ENCODE peak calls at places on chromosomes 3 and 15, in eight cellular contexts. V is aorta; S is naive thymus-derived CD4-positive, alpha-beta T cell; I is fibroblast of lung; F is A549; D is heart right ventricle; R is K562; G is IMR-90. L is an unnamed sample.

GRCh38 chr3:194971965-194972364 is 286.3 kb downstream of the FAM43A start:
- DNase-seq in V (no peak), D (no peak), G (no peak), F (no peak), R (no peak), S (no peak), I (no peak), L (no peak)

GRCh38 chr3:127074900-127075360 is 92.0 kb downstream of the PLXNA1 start:
- DNase-seq in G (peak; percentile 48), S (no peak), R (no peak), F (no peak), D (no peak), I (peak; percentile 85), V (peak; percentile 82), L (no peak)

GRCh38 chr15:70923311-70924080 is 30.9 kb downstream of the LRRC49 start:
- DNase-seq in G (peak; percentile 19), D (no peak), R (no peak), V (no peak), S (no peak), I (no peak), F (no peak), L (no peak)

GRCh38 chr15:90583471-90584252 is 53.9 kb downstream of the CRTC3 start:
- DNase-seq in R (no peak), I (no peak), F (no peak), G (no peak), D (no peak), S (no peak), V (no peak), L (no peak)

GRCh38 chr3:5841609-5842008 is 654.1 kb downstream of the EDEM1 start:
- DNase-seq in F (no peak), V (no peak), I (no peak), S (no peak), G (no peak), D (no peak), R (no peak), L (no peak)

GRCh38 chr3:171873561-171873960 is 30.4 kb downstream of the TMEM212 start:
- DNase-seq in S (no peak), D (no peak), V (no peak), F (peak; percentile 25), I (peak; percentile 78), G (peak; percentile 70), R (no peak), L (no peak)

GRCh38 chr15:63436872-63437375 is 55.3 kb upstream of the CA12 start:
- DNase-seq in S (peak; percentile 65), R (peak; percentile 82), I (peak; percentile 79), D (peak; percentile 86), G (peak; percentile 84), F (peak; percentile 35), V (peak; percentile 91), L (peak; percentile 55)

GRCh38 chr3:72997421-72997961 is 880 bp downstream of the PPP4R2 start:
- DNase-seq in I (peak; percentile 60), V (no peak), D (peak; percentile 49), R (no peak), F (peak; percentile 67), S (peak; percentile 9), G (peak; percentile 64), L (no peak)

GRCh38 chr15:41561104-41561776 is 2.2 kb downstream of the TYRO3 start:
- DNase-seq in D (no peak), S (no peak), F (no peak), G (no peak), I (no peak), R (no peak), V (no peak), L (no peak)

GRCh38 chr3:48685603-48686511 is at the start of gene NCKIPSD:
- DNase-seq in R (peak; percentile 91), I (peak; percentile 71), V (peak; percentile 98), S (peak; percentile 92), D (peak; percentile 87), F (peak; percentile 69), G (peak; percentile 69), L (no peak)

GRCh38 chr15:68431037-68431791 is 749 bp downstream of the ITGA11 start:
- DNase-seq in F (no peak), G (no peak), V (peak; percentile 92), I (no peak), R (no peak), D (peak; percentile 47), S (no peak), L (no peak)

GRCh38 chr3:89246326-89246725 is 138.9 kb downstream of the EPHA3 start:
- DNase-seq in R (no peak), V (no peak), G (no peak), D (no peak), S (no peak), F (no peak), I (no peak), L (no peak)

GRCh38 chr15:29067949-29068348 is 182.2 kb downstream of the APBA2 start:
- DNase-seq in F (no peak), D (no peak), S (no peak), V (no peak), I (no peak), G (no peak), R (peak; percentile 35), L (no peak)

DNA sequence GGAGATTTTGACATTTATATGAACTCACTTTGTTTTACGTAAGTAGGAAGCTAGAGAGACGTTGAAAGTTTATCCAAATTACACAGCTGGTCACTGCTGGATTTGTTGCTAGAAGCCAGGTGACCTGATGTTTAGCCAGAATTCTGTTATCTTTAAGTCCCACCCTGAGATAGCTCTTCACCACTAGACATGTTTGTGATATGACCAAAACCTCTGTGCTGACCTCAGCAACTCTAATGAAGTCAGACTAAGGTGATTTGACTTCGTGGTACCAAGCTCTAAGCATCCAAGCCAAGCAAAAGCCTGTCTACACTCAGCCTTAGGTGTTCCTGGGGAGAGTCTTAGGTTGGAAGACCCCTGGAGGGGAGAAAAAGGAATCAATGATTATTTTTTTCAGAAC is 102.4 kb downstream of the ARRDC4 start:
- DNase-seq in R (no peak), V (no peak), I (no peak), F (no peak), G (no peak), S (no peak), D (no peak), L (no peak)
- H3K27ac ChIP-seq in R (no peak overlapping the region), V (no peak overlapping the region), I (no peak overlapping the region), F (no peak overlapping the region), G (no peak overlapping the region), S (no peak overlapping the region), D (no peak overlapping the region), L (no peak overlapping the region)

DNA sequence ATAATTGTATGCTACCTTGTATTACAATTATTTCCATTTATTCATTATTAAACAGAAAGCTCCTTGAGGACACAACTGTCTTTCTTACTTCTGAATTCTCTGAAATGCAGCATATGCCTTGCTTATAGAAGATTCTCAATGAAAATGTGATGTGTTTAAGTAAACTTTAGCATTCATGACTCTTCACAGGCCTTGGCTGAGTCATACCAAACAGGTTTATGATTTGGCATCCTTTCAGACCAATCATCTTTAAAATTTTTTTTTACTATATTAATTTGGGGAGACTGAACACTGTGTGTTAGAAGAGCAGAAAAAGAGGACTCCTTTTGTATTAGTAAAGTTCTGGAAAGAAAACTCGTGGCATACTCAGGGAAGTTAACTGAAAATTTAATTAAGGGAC is 6.4 kb upstream of the GALK2 start:
- DNase-seq in S (no peak), I (no peak), D (no peak), G (peak; percentile 53), V (no peak), R (no peak), F (no peak), L (no peak)
- H3K27ac ChIP-seq in S (no peak overlapping the region), I (no peak overlapping the region), D (no peak overlapping the region), G (no peak overlapping the region), V (no peak overlapping the region), R (no peak overlapping the region), F (no peak overlapping the region), L (no peak overlapping the region)

DNA sequence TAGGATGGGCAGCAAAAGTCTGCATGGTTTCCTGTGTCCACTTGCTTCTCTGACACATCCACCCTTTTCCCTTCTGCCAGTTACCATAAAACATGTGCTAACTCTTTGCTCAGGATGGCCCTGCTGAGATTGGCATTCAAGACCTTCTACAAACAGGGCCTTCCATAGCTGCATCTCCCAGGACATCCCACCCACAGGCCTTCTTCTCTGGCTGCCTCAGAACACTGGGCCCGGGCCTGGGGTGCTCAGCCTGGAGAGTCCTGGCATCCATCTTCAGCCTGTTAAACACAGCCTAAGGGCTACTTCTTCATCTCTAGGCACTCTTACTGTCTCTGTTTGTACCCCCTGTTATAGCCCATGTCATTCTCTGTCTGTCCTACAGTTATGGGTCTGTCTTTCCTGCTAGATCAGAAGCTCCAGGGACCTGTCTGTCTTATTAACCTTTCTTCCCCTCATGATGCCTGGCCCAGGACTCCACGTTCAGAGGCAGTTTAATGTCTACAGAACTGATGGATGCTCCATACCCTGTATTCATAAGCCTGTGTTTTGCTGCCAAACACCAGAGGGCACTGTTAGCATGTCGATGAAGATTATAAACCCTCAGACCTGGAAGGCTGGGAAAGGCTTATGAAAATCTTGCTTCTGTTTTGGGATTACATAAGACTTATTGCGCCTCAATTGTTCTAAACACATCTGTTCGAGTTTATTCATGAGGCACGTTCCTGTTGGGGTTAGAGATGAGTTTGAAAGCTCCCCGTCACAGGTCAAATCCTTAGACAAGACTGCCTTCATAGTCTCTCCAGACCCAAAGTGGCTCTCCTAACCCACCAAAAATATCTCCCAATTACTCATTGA is 16.5 kb downstream of the SEMA3G start:
- DNase-seq in F (peak; percentile 45), S (no peak), G (peak; percentile 83), D (peak; percentile 81), I (peak; percentile 66), R (no peak), V (no peak), L (peak; percentile 71)
- H3K27ac ChIP-seq in F (no peak overlapping the region), S (no peak overlapping the region), G (no peak overlapping the region), D (peak overlapping the region; percentile 86), I (no peak overlapping the region), R (no peak overlapping the region), V (no peak overlapping the region), L (no peak overlapping the region)

GRCh38 chr3:51964521-51964920 is 2.7 kb downstream of the PCBP4 start:
- DNase-seq in S (no peak), R (no peak), D (no peak), F (no peak), V (no peak), G (no peak), I (no peak), L (no peak)

GRCh38 chr3:51962854-51963530 is 4.3 kb downstream of the PCBP4 start:
- DNase-seq in I (no peak), S (no peak), F (no peak), R (no peak), G (peak; percentile 31), D (no peak), V (peak; percentile 68), L (no peak)

GRCh38 chr3:51961607-51962569 is 5.4 kb downstream of the PCBP4 start:
- DNase-seq in R (no peak), V (no peak), I (no peak), G (no peak), F (no peak), S (no peak), D (no peak), L (no peak)

GRCh38 chr3:51966016-51966415 is 1.2 kb downstream of the PCBP4 start:
- DNase-seq in S (no peak), R (no peak), D (no peak), F (no peak), I (no peak), V (no peak), G (no peak), L (no peak)

DNA sequence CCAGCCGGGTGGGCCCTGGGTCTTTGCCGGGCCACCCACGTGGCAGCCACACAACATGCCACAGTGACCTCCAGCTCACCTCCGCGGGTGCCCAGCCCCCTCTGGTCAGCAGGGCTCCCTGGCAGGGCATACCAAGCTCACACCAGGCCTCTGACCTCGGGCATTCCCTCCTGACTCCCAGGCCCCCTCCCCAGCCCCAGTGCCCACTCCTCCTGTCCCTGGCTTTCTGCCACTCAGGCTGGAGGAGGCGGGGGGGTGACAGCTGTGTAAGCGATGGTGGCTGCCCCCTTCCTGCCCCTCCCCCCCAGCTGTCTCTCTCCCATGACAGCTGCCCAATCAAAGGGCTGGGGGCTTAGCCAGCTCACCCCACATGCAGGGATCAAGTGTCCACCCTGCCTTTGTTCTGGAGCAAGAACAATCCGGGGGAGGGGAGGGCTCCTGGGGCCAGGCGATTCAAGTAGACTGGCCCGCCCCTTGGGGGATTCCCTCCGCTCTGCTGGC is 3.3 kb downstream of the PCBP4 start:
- DNase-seq in V (no peak), I (no peak), S (no peak), R (no peak), F (no peak), G (no peak), D (no peak), L (no peak)
- H3K27ac ChIP-seq in V (no peak overlapping the region), I (no peak overlapping the region), S (no peak overlapping the region), R (no peak overlapping the region), F (no peak overlapping the region), G (no peak overlapping the region), D (peak overlapping the region; percentile 65), L (no peak overlapping the region)